ENCODE peak calls at places on chromosome 1, in five cellular contexts. V is esophagus muscularis mucosa; P is psoas muscle; B is testis; A is CD4-positive, CD25-positive, alpha-beta regulatory T cell. E is an unnamed sample. For H3K4me1 and H3K9me3, the result is how much of the 10 kb centered on the place peaks cover.

GRCh38 chr1:37481289-37482003 is 7.1 kb downstream of the ZC3H12A start:
- DNase-seq in B (no peak), V (no peak), A (no peak), P (peak), E (no peak)

GRCh38 chr1:23567996-23568607 is 8.8 kb upstream of the ID3 start:
- DNase-seq in P (peak), V (no peak), B (no peak), A (no peak), E (peak)

GRCh38 chr1:29679316-29679715 is 443.0 kb downstream of the PTPRU start:
- DNase-seq in A (no peak), B (no peak), P (no peak), V (peak), E (no peak)

GRCh38 chr1:235455097-235455496 is 49.2 kb downstream of the B3GALNT2 start:
- DNase-seq in A (no peak), V (no peak), P (no peak), B (no peak), E (no peak)

GRCh38 chr1:172967936-172968335 is 82.8 kb downstream of the TNFSF18 start:
- DNase-seq in P (no peak), V (no peak), A (no peak), B (no peak), E (no peak)

GRCh38 chr1:205381305-205381704 is 24.6 kb upstream of the KLHDC8A start:
- DNase-seq in V (peak), A (no peak), P (no peak), B (no peak), E (no peak)

GRCh38 chr1:169129109-169129789 is 22.8 kb downstream of the ATP1B1 start:
- DNase-seq in P (no peak), A (no peak), B (no peak), V (no peak), E (no peak)

GRCh38 chr1:24606296-24606605 is 36.9 kb upstream of the SRRM1 start:
- DNase-seq in A (no peak), P (no peak), B (no peak), V (no peak), E (no peak)

GRCh38 chr1:12406218-12407021 is 176.6 kb downstream of the VPS13D start:
- DNase-seq in P (no peak), B (no peak), A (no peak), V (no peak), E (no peak)

GRCh38 chr1:247212012-247212411 is 40.2 kb upstream of the ZNF124 start:
- DNase-seq in B (no peak), A (no peak), V (no peak), P (no peak), E (no peak)

GRCh38 chr1:17984510-17985085 is 123.0 kb upstream of the IGSF21 start:
- DNase-seq in P (no peak), A (peak), V (no peak), B (peak), E (no peak)

GRCh38 chr1:156815307-156815826 is 1.3 kb downstream of the SH2D2A start:
- DNase-seq in V (no peak), B (peak), A (no peak), P (peak), E (peak)

GRCh38 chr1:6935379-6936307 is 150.4 kb downstream of the CAMTA1 start:
- DNase-seq in P (no peak), A (no peak), B (no peak), V (no peak), E (no peak)
- H3K27ac ChIP-seq in P (no peak), A (no peak), B (no peak), V (no peak), E (no peak)

DNA sequence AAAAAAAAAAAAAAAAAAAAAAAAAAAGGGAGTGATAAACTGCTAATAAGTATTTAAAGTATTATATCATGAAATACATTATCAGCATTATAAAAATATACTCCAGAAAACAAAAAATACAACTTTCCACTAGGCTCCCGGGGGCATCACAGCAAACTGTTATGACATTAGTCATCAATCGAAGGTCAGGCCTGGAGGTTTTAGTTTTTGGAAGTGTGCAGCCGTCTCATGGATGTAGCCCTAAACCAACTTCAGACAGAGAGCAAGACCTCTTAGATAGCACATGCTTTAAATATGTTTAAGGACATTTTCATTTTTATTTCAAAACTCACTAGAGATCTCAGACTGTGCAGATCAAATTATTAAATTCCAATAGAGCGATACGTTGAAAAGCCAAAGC is 106.3 kb downstream of the RERE start:
- DNase-seq in B (no peak), V (no peak), P (no peak), A (no peak), E (no peak)
- H3K4me1 ChIP-seq in B (under half), V (half or more), P (under half), A (under half), E (under half)

GRCh38 chr1:114390361-114390760 is 120.6 kb downstream of the TRIM33 start:
- DNase-seq in V (no peak), B (no peak), A (no peak), P (no peak), E (no peak)

GRCh38 chr1:114388432-114389003 is 122.5 kb downstream of the TRIM33 start:
- DNase-seq in V (no peak), P (no peak), A (no peak), B (no peak), E (no peak)

GRCh38 chr1:114390960-114391359 is 120.0 kb downstream of the TRIM33 start:
- DNase-seq in A (no peak), B (no peak), V (no peak), P (no peak), E (no peak)

GRCh38 chr1:114384922-114385321 is 126.1 kb downstream of the TRIM33 start:
- DNase-seq in B (no peak), P (no peak), A (no peak), V (no peak), E (no peak)

GRCh38 chr1:114386129-114387037 is 124.6 kb downstream of the TRIM33 start:
- DNase-seq in B (no peak), P (no peak), A (no peak), V (no peak), E (no peak)
- H3K9me3 ChIP-seq in B (under half), P (under half), A (under half), V (under half), E (under half)

GRCh38 chr1:203763505-203763904 is 1.5 kb upstream of the LAX1 start:
- DNase-seq in B (no peak), A (no peak), V (no peak), P (no peak), E (no peak)
- H3K27ac ChIP-seq in B (no peak), A (peak), V (no peak), P (no peak), E (no peak)

E was measured in left ventricle myocardium inferior.